ENCODE peak calls at places on chromosomes 6 and 20, in six cellular contexts. X, N, S, H, I and Z are unnamed samples.

GRCh38 chr20:53413188-53413631 is 180.4 kb downstream of the ZNF217 start:
- DNase-seq in X (peak), N (no peak), S (peak), H (peak), I (peak), Z (no peak)

GRCh38 chr6:115706324-115706723 is 354.4 kb downstream of the FRK start:
- DNase-seq in X (no peak), N (no peak), S (peak), H (no peak), I (no peak), Z (no peak)

GRCh38 chr6:79713701-79714322 is 82.7 kb downstream of the SH3BGRL2 start:
- DNase-seq in X (peak), N (peak), S (peak), H (peak), I (no peak), Z (peak)

GRCh38 chr6:117595099-117595923 is 7.0 kb downstream of the GOPC start:
- DNase-seq in X (no peak), N (no peak), S (no peak), H (peak), I (no peak), Z (no peak)

GRCh38 chr20:38307371-38308046 is 3.6 kb downstream of the BPI start:
- DNase-seq in X (no peak), N (no peak), S (no peak), H (no peak), I (no peak), Z (peak)

GRCh38 chr6:2575191-2575590 is 175.5 kb downstream of the MYLK4 start:
- DNase-seq in X (no peak), N (peak), S (no peak), H (no peak), I (no peak), Z (no peak)

GRCh38 chr6:84618046-84618752 is 146.2 kb downstream of the TBX18 start:
- DNase-seq in X (no peak), N (peak), S (no peak), H (no peak), I (no peak), Z (no peak)

GRCh38 chr6:77425676-77426075 is 37.6 kb downstream of the HTR1B start:
- DNase-seq in X (no peak), N (no peak), S (no peak), H (no peak), I (no peak), Z (no peak)

GRCh38 chr6:43705996-43706395 is 18.4 kb upstream of the MRPS18A start:
- DNase-seq in X (no peak), N (peak), S (no peak), H (no peak), I (no peak), Z (peak)

GRCh38 chr6:111743859-111744692 is 129.2 kb downstream of the FYN start:
- DNase-seq in X (no peak), N (no peak), S (no peak), H (no peak), I (no peak), Z (no peak)
- TF ChIP-seq MYC in X (no peak), N (no peak), S (no peak), H (no peak), I (no peak), Z (no peak)

GRCh38 chr6:34792605-34793500 is 970 bp downstream of the BLTP3A start:
- DNase-seq in X (peak), N (peak), S (peak), H (no peak), I (no peak), Z (peak)

GRCh38 chr6:34795836-34796425 is 4.0 kb downstream of the BLTP3A start:
- DNase-seq in X (no peak), N (peak), S (peak), H (no peak), I (no peak), Z (no peak)

GRCh38 chr6:34793877-34794276 is 2.0 kb downstream of the BLTP3A start:
- DNase-seq in X (no peak), N (no peak), S (no peak), H (no peak), I (no peak), Z (no peak)

GRCh38 chr6:34791164-34791841 is 580 bp upstream of the BLTP3A start:
- DNase-seq in X (peak), N (no peak), S (peak), H (peak), I (no peak), Z (peak)

GRCh38 chr6:34791842-34792604 is at the start of gene BLTP3A:
- DNase-seq in X (peak), N (peak), S (peak), H (peak), I (no peak), Z (peak)
- TF ChIP-seq POLR2A in X (peak), N (peak), S (peak), H (peak), I (peak), Z (peak)

GRCh38 chr6:83226517-83226916 is 33.4 kb downstream of the RWDD2A start:
- DNase-seq in X (no peak), N (peak), S (no peak), H (no peak), I (no peak), Z (no peak)

DNA sequence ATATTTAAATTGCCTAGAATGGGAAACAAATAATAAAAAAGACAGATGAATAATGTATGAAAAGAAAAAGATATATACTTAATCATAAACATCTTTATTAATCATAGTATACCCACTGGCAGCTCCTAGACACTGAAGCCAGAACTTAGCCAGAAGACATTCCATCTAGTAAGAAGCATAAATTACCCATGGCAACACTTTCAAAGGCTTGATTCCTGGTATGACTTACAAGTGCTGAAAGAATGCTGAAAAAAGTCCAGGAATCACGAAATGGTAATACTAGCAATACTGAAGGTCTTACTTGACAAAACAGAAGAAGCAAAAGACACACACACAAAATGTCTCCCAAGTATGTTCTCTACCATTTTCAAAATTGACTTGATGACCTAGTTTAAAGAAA is 38.0 kb downstream of the RWDD2A start:
- DNase-seq in X (no peak), N (no peak), S (no peak), H (no peak), I (no peak), Z (no peak)
- TF ChIP-seq MAX in X (no peak), N (no peak), S (no peak), H (no peak), I (no peak), Z (no peak)

GRCh38 chr6:34339971-34340370 is 52.5 kb downstream of the NUDT3 start:
- DNase-seq in X (no peak), N (no peak), S (no peak), H (no peak), I (no peak), Z (no peak)
- TF ChIP-seq MYC in X (no peak), N (no peak), S (no peak), H (no peak), I (no peak), Z (no peak)

GRCh38 chr6:13315896-13316295 is 12.4 kb downstream of the TBC1D7 start:
- DNase-seq in X (no peak), N (no peak), S (no peak), H (no peak), I (no peak), Z (no peak)

GRCh38 chr6:13318821-13319220 is 9.5 kb downstream of the TBC1D7 start:
- DNase-seq in X (no peak), N (no peak), S (no peak), H (no peak), I (no peak), Z (no peak)

GRCh38 chr6:13314806-13315205 is 13.5 kb downstream of the TBC1D7 start:
- DNase-seq in X (no peak), N (no peak), S (no peak), H (no peak), I (no peak), Z (no peak)

DNA sequence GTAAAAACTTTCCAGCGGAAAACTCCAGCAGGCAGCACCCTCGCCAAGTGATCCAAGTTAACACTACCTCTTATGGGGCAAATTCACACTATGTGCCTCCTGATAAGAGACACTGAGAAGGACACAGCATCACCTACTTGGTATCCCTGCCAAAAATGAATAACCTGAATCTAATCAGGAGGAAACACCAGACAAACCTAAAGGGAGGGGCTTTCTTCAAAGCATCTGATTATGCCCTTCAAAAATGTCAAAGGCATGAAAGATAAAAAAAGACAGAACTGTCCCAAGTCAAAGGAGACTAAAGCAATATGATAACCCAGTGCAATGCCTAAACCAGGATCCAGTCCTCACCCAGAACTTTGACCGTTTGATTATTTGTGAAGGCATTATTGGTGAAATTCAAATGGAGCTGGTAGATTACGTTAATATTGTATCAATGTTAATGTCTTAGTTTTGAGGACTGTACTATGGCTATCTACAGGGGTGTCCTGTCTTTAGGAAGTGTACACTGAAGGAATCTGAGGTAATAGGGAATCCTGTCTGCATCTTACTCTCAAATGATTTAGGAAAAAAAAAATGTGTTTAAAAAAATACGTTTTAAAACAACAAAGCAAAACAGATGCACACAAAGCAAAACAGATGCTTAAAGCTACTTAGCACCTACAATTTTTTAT is 8.3 kb downstream of the TBC1D7 start:
- DNase-seq in X (no peak), N (no peak), S (no peak), H (peak), I (no peak), Z (no peak)
- TF ChIP-seq POLR2A in X (no peak), N (no peak), S (no peak), H (no peak), I (no peak), Z (no peak)

DNA sequence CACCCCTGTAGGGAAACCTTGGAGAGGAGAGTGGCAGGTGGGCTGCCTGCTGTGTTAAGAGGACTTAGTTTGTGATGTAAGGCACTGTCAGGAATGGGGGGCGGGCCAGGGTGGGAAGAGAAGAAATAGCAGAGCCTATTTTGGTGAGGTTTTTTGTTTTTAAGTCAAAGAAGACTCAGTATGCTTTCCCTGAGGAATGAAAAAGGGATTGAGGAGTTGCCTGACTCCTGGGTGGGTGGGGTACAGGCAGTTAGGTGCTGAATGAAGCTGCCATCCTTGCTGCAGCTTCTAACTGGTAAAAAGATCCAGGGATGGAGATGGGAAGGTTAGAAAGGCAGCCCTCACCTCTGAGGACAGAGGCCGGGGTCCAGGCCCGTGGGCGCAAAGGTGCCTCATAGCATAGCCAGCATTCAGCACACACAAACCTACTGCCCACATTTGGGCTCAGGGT is 37.9 kb downstream of the PLCG1 start:
- DNase-seq in X (no peak), N (no peak), S (no peak), H (no peak), I (no peak), Z (no peak)
- TF ChIP-seq MAX in X (no peak), N (no peak), S (no peak), H (no peak), I (no peak), Z (no peak)

GRCh38 chr6:168648240-168648639 is 207.3 kb downstream of the SMOC2 start:
- DNase-seq in X (no peak), N (no peak), S (no peak), H (no peak), I (no peak), Z (no peak)

GRCh38 chr6:168647271-168647670 is 206.3 kb downstream of the SMOC2 start:
- DNase-seq in X (no peak), N (no peak), S (no peak), H (no peak), I (no peak), Z (no peak)

GRCh38 chr6:168643401-168643800 is 202.4 kb downstream of the SMOC2 start:
- DNase-seq in X (no peak), N (no peak), S (no peak), H (no peak), I (no peak), Z (no peak)

GRCh38 chr6:168648730-168649129 is 207.7 kb downstream of the SMOC2 start:
- DNase-seq in X (no peak), N (no peak), S (no peak), H (no peak), I (no peak), Z (no peak)

GRCh38 chr6:168645326-168645725 is 204.3 kb downstream of the SMOC2 start:
- DNase-seq in X (no peak), N (no peak), S (no peak), H (no peak), I (no peak), Z (no peak)
- TF ChIP-seq MYC in X (no peak), N (no peak), S (no peak), H (no peak), I (no peak), Z (no peak)

GRCh38 chr20:61957961-61958715 is 107.5 kb downstream of the TAF4 start:
- DNase-seq in X (no peak), N (no peak), S (no peak), H (no peak), I (no peak), Z (no peak)
- TF ChIP-seq POLR2A in X (no peak), N (no peak), S (no peak), H (no peak), I (no peak), Z (no peak)